ENCODE peak calls at places on chromosomes 6 and 20, in eight cellular contexts. U is aorta, D is ELR, Q is IMR-90, R is mesothelial cell of epicardium, S is NCI-H1105, Z is AG04450, J is stromal cell of bone marrow. W is an unnamed sample.

GRCh38 chr6:152176219-152176745 is 368.8 kb downstream of the ESR1 start:
- DNase-seq in U (no peak), D (no peak), Q (no peak), R (no peak), S (no peak), Z (no peak), J (no peak), W (no peak)

GRCh38 chr6:122839477-122839876 is 50.4 kb downstream of the SMPDL3A start:
- DNase-seq in U (no peak), D (peak), Q (peak), R (peak), S (peak), Z (no peak), J (peak), W (peak)

GRCh38 chr6:169046483-169047192 is 207.0 kb downstream of the THBS2 start:
- DNase-seq in U (peak), D (peak), Q (peak), R (no peak), S (no peak), Z (no peak), J (peak), W (peak)

GRCh38 chr20:6636209-6637159 is 131.0 kb upstream of the BMP2 start:
- DNase-seq in U (no peak), D (peak), Q (peak), R (no peak), S (peak), Z (peak), J (peak), W (peak)

GRCh38 chr20:35907017-35907685 is 47.2 kb downstream of the SCAND1 start:
- DNase-seq in U (no peak), D (no peak), Q (no peak), R (no peak), S (peak), Z (no peak), J (no peak), W (no peak)

GRCh38 chr6:69865126-69865525 is 1.2 kb upstream of the COL19A1 start:
- DNase-seq in U (no peak), D (peak), Q (peak), R (no peak), S (no peak), Z (no peak), J (peak), W (peak)

GRCh38 chr20:37711987-37712961 is 18.4 kb downstream of the CTNNBL1 start:
- DNase-seq in U (no peak), D (no peak), Q (no peak), R (no peak), S (peak), Z (no peak), J (no peak), W (no peak)

GRCh38 chr6:17178754-17179153 is 76.9 kb downstream of the STMND1 start:
- DNase-seq in U (no peak), D (no peak), Q (no peak), R (no peak), S (peak), Z (no peak), J (no peak), W (no peak)

GRCh38 chr6:137765044-137765443 is 102.0 kb upstream of the TNFAIP3 start:
- DNase-seq in U (no peak), D (no peak), Q (no peak), R (no peak), S (no peak), Z (no peak), J (no peak), W (peak)

GRCh38 chr6:81838724-81839425 is 86.4 kb upstream of the TENT5A start:
- DNase-seq in U (no peak), D (peak), Q (no peak), R (no peak), S (no peak), Z (no peak), J (no peak), W (no peak)

GRCh38 chr6:5219292-5219691 is 41.5 kb downstream of the LYRM4 start:
- DNase-seq in U (no peak), D (no peak), Q (no peak), R (no peak), S (no peak), Z (no peak), J (no peak), W (peak)

GRCh38 chr6:90135672-90136071 is 161.0 kb downstream of the BACH2 start:
- DNase-seq in U (no peak), D (peak), Q (peak), R (no peak), S (no peak), Z (peak), J (peak), W (peak)

GRCh38 chr6:134589512-134589911 is 271.6 kb upstream of the SGK1 start:
- DNase-seq in U (no peak), D (peak), Q (peak), R (no peak), S (no peak), Z (peak), J (peak), W (peak)

GRCh38 chr20:21522479-21523397 is 8.9 kb upstream of the NKX2-2 start:
- DNase-seq in U (no peak), D (no peak), Q (no peak), R (no peak), S (peak), Z (no peak), J (no peak), W (no peak)

GRCh38 chr20:35648836-35649235 is 15.9 kb downstream of the CPNE1 start:
- DNase-seq in U (no peak), D (peak), Q (peak), R (no peak), S (no peak), Z (no peak), J (no peak), W (no peak)

GRCh38 chr20:62476074-62476838 is 461 bp upstream of the GATA5 start:
- DNase-seq in U (no peak), D (no peak), Q (no peak), R (no peak), S (no peak), Z (no peak), J (no peak), W (no peak)

GRCh38 chr6:152634773-152635172 is 2.4 kb downstream of the SYNE1 start:
- DNase-seq in U (no peak), D (no peak), Q (no peak), R (no peak), S (no peak), Z (no peak), J (no peak), W (no peak)

GRCh38 chr6:163460307-163460782 is 45.8 kb downstream of the QKI start:
- DNase-seq in U (no peak), D (peak), Q (peak), R (no peak), S (no peak), Z (no peak), J (peak), W (no peak)

GRCh38 chr6:1067346-1067745 is 244.6 kb upstream of the FOXQ1 start:
- DNase-seq in U (no peak), D (no peak), Q (no peak), R (no peak), S (no peak), Z (no peak), J (no peak), W (no peak)

GRCh38 chr6:20021795-20022194 is 184.6 kb downstream of the ID4 start:
- DNase-seq in U (no peak), D (no peak), Q (no peak), R (no peak), S (peak), Z (no peak), J (no peak), W (no peak)

W was measured in mammary epithelial cell.